ENCODE peak calls at places on chromosomes 5 and 9, in six cellular contexts. P, Z, X, V, D and C are unnamed samples.

GRCh38 chr5:138274189-138274853 is at the start of gene GFRA3:
- DNase-seq in P (no peak), Z (no peak), X (peak), V (no peak), D (no peak), C (peak)

GRCh38 chr9:131747352-131747751 is 7.5 kb upstream of the RAPGEF1 start:
- DNase-seq in P (peak), Z (peak), X (peak), V (no peak), D (peak), C (no peak)

GRCh38 chr5:7852988-7853387 is 2.1 kb upstream of the CFAP90 start:
- DNase-seq in P (no peak), Z (no peak), X (no peak), V (no peak), D (no peak), C (no peak)

GRCh38 chr9:78243130-78243529 is 7.3 kb downstream of the CEP78 start:
- DNase-seq in P (no peak), Z (no peak), X (no peak), V (no peak), D (no peak), C (no peak)

GRCh38 chr5:135950611-135951010 is 4.2 kb downstream of the LECT2 start:
- DNase-seq in P (no peak), Z (no peak), X (no peak), V (no peak), D (no peak), C (no peak)

GRCh38 chr5:36414869-36415282 is 113.2 kb upstream of the RANBP3L start:
- DNase-seq in P (peak), Z (peak), X (peak), V (no peak), D (peak), C (no peak)

GRCh38 chr9:11023201-11023600 is 410.4 kb upstream of the PTPRD start:
- DNase-seq in P (no peak), Z (no peak), X (no peak), V (no peak), D (no peak), C (no peak)

GRCh38 chr5:6714221-6715041 is 1.2 kb downstream of the TENT4A start:
- DNase-seq in P (peak), Z (no peak), X (peak), V (no peak), D (peak), C (no peak)

GRCh38 chr5:167261309-167262100 is 1029.9 kb upstream of the WWC1 start:
- DNase-seq in P (peak), Z (no peak), X (no peak), V (peak), D (no peak), C (no peak)

GRCh38 chr9:36021968-36022367 is 14.7 kb upstream of the RECK start:
- DNase-seq in P (no peak), Z (no peak), X (no peak), V (no peak), D (no peak), C (no peak)

GRCh38 chr5:163821142-163821541 is 315.7 kb downstream of the MAT2B start:
- DNase-seq in P (no peak), Z (no peak), X (no peak), V (no peak), D (no peak), C (peak)

GRCh38 chr9:33881635-33882034 is 64.7 kb downstream of the UBE2R2 start:
- DNase-seq in P (no peak), Z (no peak), X (no peak), V (no peak), D (peak), C (no peak)

GRCh38 chr9:132489536-132489935 is 79.5 kb downstream of the CFAP77 start:
- DNase-seq in P (no peak), Z (no peak), X (no peak), V (no peak), D (no peak), C (no peak)

GRCh38 chr5:58127132-58127485 is 332.8 kb downstream of the PLK2 start:
- DNase-seq in P (no peak), Z (no peak), X (no peak), V (no peak), D (no peak), C (no peak)

GRCh38 chr5:144048254-144048856 is 122.1 kb downstream of the YIPF5 start:
- DNase-seq in P (no peak), Z (no peak), X (no peak), V (no peak), D (no peak), C (no peak)

GRCh38 chr5:74517700-74518099 is 122.8 kb downstream of the ENC1 start:
- DNase-seq in P (no peak), Z (no peak), X (no peak), V (no peak), D (peak), C (no peak)

DNA sequence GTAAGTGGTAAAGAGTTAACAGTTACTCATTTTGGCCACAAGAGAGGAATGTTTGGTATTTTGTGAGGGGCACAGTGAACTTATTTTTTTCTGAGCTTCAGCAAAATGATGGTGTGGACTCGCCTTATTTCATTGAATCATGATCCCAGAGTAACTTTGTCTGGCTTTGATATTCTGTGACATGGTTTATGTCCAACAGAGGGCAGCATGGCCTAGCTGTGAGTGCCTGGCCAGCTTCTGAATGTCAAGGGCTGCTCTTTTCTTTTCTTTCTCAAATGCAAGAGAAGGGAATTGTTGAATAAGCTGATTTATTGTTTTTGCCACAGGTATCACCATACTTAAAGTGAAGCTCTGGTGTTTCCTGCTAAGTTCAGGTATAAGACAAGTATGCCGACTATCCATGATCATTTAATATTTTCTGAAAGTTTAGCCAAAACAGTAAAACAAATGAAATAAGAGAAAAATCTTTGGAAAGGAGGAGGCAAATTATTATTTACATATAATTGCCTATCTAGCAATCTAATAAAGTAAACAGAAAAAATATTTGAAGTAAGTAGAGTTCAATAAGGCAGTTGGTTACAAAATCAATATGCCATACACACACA is 31.7 kb downstream of the MRPL22 start:
- DNase-seq in P (peak), Z (peak), X (peak), V (no peak), D (peak), C (peak)
- TF ChIP-seq JUN in P (no peak), Z (no peak), X (no peak), V (no peak), D (no peak), C (no peak)

DNA sequence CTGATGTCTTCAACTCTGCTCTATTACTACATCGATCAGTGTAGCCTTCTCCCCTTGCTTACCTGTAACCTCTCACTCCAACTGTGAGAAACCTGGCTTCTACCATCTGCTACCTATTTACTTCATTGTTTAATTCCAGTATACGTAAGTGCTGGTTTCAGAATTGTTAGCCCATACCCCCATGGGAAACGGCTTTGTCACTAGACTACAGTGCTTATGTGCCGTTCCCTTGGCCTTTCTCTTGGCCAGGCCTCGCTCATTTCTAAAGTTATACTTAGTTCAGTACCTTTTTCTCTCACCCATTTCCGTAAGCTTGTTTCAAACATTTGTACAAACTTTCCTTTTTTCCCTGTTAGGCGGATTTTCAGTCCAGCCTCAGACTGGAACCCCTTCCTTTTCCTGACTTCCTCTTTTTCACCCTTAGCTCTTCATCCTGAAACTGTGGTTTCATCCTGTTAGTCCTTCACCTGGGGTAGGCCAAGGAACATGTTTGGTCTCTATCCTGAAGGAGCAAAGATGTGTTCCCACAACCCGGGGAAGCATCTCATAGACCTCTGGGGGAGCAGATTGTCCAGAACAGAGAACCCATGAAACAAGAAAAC is 21.7 kb downstream of the ALG2 start:
- DNase-seq in P (no peak), Z (no peak), X (no peak), V (no peak), D (no peak), C (no peak)
- TF ChIP-seq JUN in P (no peak), Z (no peak), X (no peak), V (no peak), D (no peak), C (no peak)

GRCh38 chr5:134123360-134123759 is 8.9 kb downstream of the TCF7 start:
- DNase-seq in P (no peak), Z (no peak), X (no peak), V (no peak), D (no peak), C (no peak)

GRCh38 chr5:134127988-134128647 is 13.6 kb downstream of the TCF7 start:
- DNase-seq in P (no peak), Z (no peak), X (no peak), V (no peak), D (peak), C (no peak)

GRCh38 chr5:134124289-134125194 is 10.1 kb downstream of the TCF7 start:
- DNase-seq in P (no peak), Z (no peak), X (no peak), V (no peak), D (no peak), C (no peak)

GRCh38 chr5:134127376-134127861 is 12.9 kb downstream of the TCF7 start:
- DNase-seq in P (no peak), Z (no peak), X (no peak), V (no peak), D (peak), C (no peak)

GRCh38 chr5:134125195-134126015 is 10.9 kb downstream of the TCF7 start:
- DNase-seq in P (no peak), Z (no peak), X (no peak), V (no peak), D (peak), C (no peak)
- TF ChIP-seq JUN in P (no peak), Z (no peak), X (no peak), V (no peak), D (no peak), C (no peak)

DNA sequence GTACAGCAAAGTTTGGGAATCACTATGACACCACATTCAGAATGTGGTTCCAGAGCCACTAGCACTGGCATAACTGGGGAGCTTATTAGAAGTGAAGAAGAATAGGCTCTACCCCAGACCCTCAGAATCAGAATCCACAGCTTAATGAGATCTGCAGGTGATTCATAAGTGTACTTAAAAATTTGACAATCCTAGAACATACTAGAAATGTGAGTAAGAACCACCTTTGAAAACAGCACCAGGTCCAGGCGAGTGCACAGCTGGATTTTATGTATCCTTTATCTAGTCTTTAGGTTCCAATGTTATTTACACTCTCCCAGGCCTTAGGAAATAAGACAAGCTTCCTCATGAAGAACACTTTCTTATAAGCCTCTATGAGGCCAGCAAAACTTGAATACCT is 149.0 kb downstream of the NFIB start:
- DNase-seq in P (no peak), Z (no peak), X (no peak), V (no peak), D (no peak), C (no peak)
- TF ChIP-seq JUN in P (no peak), Z (no peak), X (no peak), V (no peak), D (no peak), C (no peak)

GRCh38 chr5:55303238-55303690 is 4.2 kb downstream of the DHX29 start:
- DNase-seq in P (no peak), Z (no peak), X (no peak), V (no peak), D (peak), C (no peak)
- TF ChIP-seq JUN in P (no peak), Z (no peak), X (no peak), V (no peak), D (peak), C (no peak)